ENCODE peak calls at places on chromosomes 7 and 10, in five cellular contexts. U is H1, V is HepG2, R is SK-N-SH, P is K562. O is an unnamed sample.

GRCh38 chr7:54846272-54846671 is 87.3 kb upstream of the SEC61G start:
- DNase-seq in U (no peak), V (no peak), R (no peak), P (no peak), O (no peak)

GRCh38 chr7:128210590-128211570 is 30.2 kb upstream of the LEP start:
- DNase-seq in U (no peak), V (no peak), R (no peak), P (no peak), O (no peak)

GRCh38 chr7:155685070-155685790 is 40.8 kb downstream of the RBM33 start:
- DNase-seq in U (no peak), V (no peak), R (no peak), P (peak), O (no peak)

GRCh38 chr10:42783181-42783549 is 570 bp downstream of the BMS1 start:
- DNase-seq in U (no peak), V (peak), R (no peak), P (peak), O (peak)

GRCh38 chr10:49058341-49059255 is 56.7 kb downstream of the VSTM4 start:
- DNase-seq in U (no peak), V (no peak), R (no peak), P (no peak), O (no peak)

GRCh38 chr10:3786295-3786981 is 1.4 kb upstream of the KLF6 start:
- DNase-seq in U (peak), V (peak), R (no peak), P (peak), O (no peak)

GRCh38 chr7:99579956-99580777 is 17.9 kb upstream of the TMEM225B start:
- DNase-seq in U (peak), V (peak), R (peak), P (no peak), O (no peak)

GRCh38 chr7:129947701-129948100 is 5.1 kb downstream of the UBE2H start:
- DNase-seq in U (no peak), V (no peak), R (no peak), P (no peak), O (no peak)

GRCh38 chr10:73218466-73219191 is 28.4 kb downstream of the DNAJC9 start:
- DNase-seq in U (no peak), V (peak), R (peak), P (peak), O (peak)

GRCh38 chr10:97991875-97992274 is 38.5 kb downstream of the CRTAC1 start:
- DNase-seq in U (peak), V (peak), R (no peak), P (peak), O (peak)

GRCh38 chr7:29091722-29092121 is 54.6 kb downstream of the CPVL start:
- DNase-seq in U (no peak), V (no peak), R (no peak), P (no peak), O (no peak)

GRCh38 chr10:12699756-12700556 is 301.6 kb downstream of the CCDC3 start:
- DNase-seq in U (peak), V (no peak), R (no peak), P (no peak), O (no peak)

GRCh38 chr10:11397980-11398580 is 213.4 kb downstream of the USP6NL start:
- DNase-seq in U (no peak), V (no peak), R (no peak), P (no peak), O (no peak)

GRCh38 chr10:11404931-11405330 is 206.5 kb downstream of the USP6NL start:
- DNase-seq in U (no peak), V (no peak), R (no peak), P (no peak), O (no peak)

GRCh38 chr10:11402392-11402791 is 209.1 kb downstream of the USP6NL start:
- DNase-seq in U (no peak), V (no peak), R (no peak), P (no peak), O (no peak)

GRCh38 chr10:11403116-11403515 is 208.3 kb downstream of the USP6NL start:
- DNase-seq in U (no peak), V (no peak), R (no peak), P (no peak), O (no peak)

DNA sequence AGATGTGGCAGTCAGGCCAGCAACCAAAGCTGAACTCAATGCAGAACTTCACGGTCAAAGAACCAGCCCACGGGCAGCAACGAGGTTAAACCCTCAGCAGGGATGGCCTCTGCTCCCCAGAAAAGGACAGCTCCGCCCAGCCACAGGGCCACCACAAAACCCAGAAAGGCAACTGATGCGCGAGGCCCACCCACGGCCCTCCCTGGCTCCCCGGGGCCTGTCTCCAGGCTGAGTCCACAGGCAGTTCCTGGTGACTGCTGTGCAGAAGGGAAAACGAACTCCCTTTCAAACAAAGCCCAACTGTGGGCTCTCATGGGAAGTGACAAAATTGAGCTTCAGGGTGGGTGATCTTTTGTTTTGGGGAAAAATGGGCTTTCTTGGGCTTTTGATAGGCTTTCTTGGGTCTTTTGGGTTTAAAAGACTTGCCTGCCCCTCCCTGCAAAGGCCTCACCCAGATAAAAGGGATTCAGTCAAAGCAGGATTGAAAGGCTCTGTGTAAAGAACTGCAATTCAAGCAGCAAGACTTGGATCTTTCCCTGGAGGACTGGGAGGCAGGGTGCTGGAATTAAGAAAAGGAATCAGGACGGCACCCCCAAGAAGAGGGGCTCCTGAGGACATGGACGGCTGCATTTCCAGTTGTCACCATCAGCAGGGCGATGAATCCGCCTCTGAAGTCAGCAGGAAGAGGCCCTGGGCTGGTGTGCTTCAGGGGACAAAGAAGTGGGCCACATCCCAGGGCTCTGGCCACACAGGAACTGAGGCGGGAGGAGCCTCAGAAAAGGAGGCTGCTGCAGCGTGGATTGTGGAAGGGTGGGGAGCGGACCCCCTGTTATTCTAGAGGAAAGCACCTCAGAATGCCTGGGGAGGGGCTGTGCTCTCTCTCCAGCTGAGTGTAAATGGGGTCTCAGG is 209.9 kb downstream of the USP6NL start:
- DNase-seq in U (no peak), V (no peak), R (no peak), P (no peak), O (no peak)
- TF ChIP-seq JUND in U (no peak), V (no peak), R (no peak), P (no peak), O (no peak)

GRCh38 chr10:125857185-125857760 is 23.8 kb downstream of the DHX32 start:
- DNase-seq in U (no peak), V (no peak), R (no peak), P (no peak), O (peak)

GRCh38 chr10:125865120-125865519 is 16.0 kb downstream of the DHX32 start:
- DNase-seq in U (no peak), V (no peak), R (no peak), P (no peak), O (no peak)

GRCh38 chr10:125859128-125859817 is 21.8 kb downstream of the DHX32 start:
- DNase-seq in U (no peak), V (no peak), R (no peak), P (no peak), O (no peak)
- TF ChIP-seq JUND in U (no peak), V (no peak), R (no peak), P (no peak), O (no peak)

GRCh38 chr10:71212249-71213126 is at the start of gene UNC5B:
- DNase-seq in U (peak), V (peak), R (peak), P (peak), O (peak)
- TF ChIP-seq JUND in U (no peak), V (no peak), R (no peak), P (no peak), O (no peak)

DNA sequence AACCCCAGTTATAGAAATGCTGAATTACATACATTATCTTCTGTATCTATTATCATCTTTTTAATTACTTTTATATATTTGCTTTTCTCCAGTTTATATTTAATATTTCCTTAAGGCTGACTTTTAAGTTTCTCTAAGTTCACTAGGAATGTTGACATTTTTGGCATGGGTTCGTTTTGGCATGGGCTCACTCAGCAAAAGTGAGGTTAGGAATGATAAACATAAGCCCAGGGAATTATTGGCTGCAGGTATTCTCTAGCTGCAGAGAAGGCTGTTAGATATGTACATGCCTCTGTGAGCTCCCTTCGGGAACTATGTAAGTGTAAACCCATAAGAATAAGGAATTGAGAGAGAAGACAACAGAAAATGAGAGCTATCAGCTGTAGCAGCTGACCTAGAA is 63.6 kb upstream of the RAB18 start:
- DNase-seq in U (no peak), V (no peak), R (no peak), P (no peak), O (peak)
- TF ChIP-seq JUND in U (no peak), V (no peak), R (no peak), P (no peak), O (peak)

GRCh38 chr10:25308278-25308677 is 133.5 kb downstream of the GPR158 start:
- DNase-seq in U (no peak), V (no peak), R (no peak), P (no peak), O (no peak)

GRCh38 chr10:25300073-25300472 is 125.3 kb downstream of the GPR158 start:
- DNase-seq in U (no peak), V (no peak), R (no peak), P (no peak), O (no peak)

DNA sequence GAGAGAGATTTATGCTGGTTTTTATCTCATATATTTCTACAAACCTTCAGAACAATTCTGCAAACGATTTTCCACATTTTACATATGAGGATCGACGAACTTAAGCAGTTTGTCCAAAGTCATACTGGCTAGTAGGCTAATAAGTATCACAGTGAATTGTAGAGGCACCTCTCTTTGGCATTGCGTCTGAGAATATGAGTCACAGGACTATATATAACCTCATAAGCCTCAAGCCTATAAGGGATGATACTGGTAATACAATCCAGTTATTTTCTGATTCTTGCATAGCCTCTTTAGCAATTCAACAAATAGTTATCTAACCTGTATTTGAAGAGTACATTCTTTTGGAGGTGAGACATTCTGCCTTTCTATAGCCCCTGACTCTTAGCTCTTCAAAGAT is 129.8 kb downstream of the GPR158 start:
- DNase-seq in U (no peak), V (no peak), R (no peak), P (no peak), O (no peak)
- TF ChIP-seq JUND in U (no peak), V (no peak), R (no peak), P (no peak), O (no peak)

O was measured in T47D.